ENCODE peak calls at places on chromosome 11, in four cellular contexts. M, J, P and G are unnamed samples.

GRCh38 chr11:58919561-58919960 is 19.7 kb upstream of the GLYATL1 start:
- DNase-seq in M (no peak), J (no peak), P (no peak), G (no peak)

GRCh38 chr11:83044958-83045712 is 26.6 kb downstream of the RAB30 start:
- DNase-seq in J (peak; percentile 30), P (no peak), M (peak; percentile 93), G (peak; percentile 76)

GRCh38 chr11:97610000-97610399 is 1220.2 kb downstream of the JRKL start:
- DNase-seq in J (no peak), P (no peak), M (no peak), G (no peak)

GRCh38 chr11:720642-721346 is 14.8 kb downstream of the EPS8L2 start:
- DNase-seq in M (no peak), J (no peak), P (no peak), G (no peak)

GRCh38 chr11:87236368-87236767 is 198.6 kb downstream of the TMEM135 start:
- DNase-seq in M (peak; percentile 5), J (no peak), P (no peak), G (no peak)

GRCh38 chr11:18588297-18589252 is at the start of gene UEVLD:
- DNase-seq in J (peak; percentile 92), M (peak; percentile 75), P (peak; percentile 46), G (peak; percentile 69)

GRCh38 chr11:126496576-126497403 is 141.3 kb downstream of the ST3GAL4 start:
- DNase-seq in P (no peak), M (no peak), J (no peak), G (no peak)

GRCh38 chr11:111571829-111572501 is 30.3 kb upstream of the SIK2 start:
- DNase-seq in M (peak; percentile 29), J (no peak), P (no peak), G (no peak)

GRCh38 chr11:84566681-84567080 is 1060.5 kb downstream of the DLG2 start:
- DNase-seq in M (no peak), P (no peak), J (no peak), G (no peak)

GRCh38 chr11:10398525-10398924 is 56.5 kb upstream of the AMPD3 start:
- DNase-seq in J (peak; percentile 54), M (no peak), P (no peak), G (no peak)

GRCh38 chr11:19398772-19399542 is 158.2 kb upstream of the E2F8 start:
- DNase-seq in P (no peak), M (no peak), J (peak; percentile 95), G (no peak)

GRCh38 chr11:113540416-113541330 is 65.5 kb upstream of the DRD2 start:
- DNase-seq in M (no peak), J (no peak), P (no peak), G (no peak)

GRCh38 chr11:100563541-100564280 is 123.4 kb upstream of the ARHGAP42 start:
- DNase-seq in M (no peak), J (peak; percentile 48), P (no peak), G (no peak)

GRCh38 chr11:48064306-48064705 is 83.9 kb downstream of the PTPRJ start:
- DNase-seq in M (no peak), J (peak; percentile 70), P (no peak), G (no peak)

GRCh38 chr11:94708642-94709041 is 59.5 kb upstream of the AMOTL1 start:
- DNase-seq in M (peak; percentile 41), P (no peak), J (no peak), G (no peak)

GRCh38 chr11:27255447-27255828 is 107.6 kb downstream of the CCDC34 start:
- DNase-seq in P (no peak), M (peak; percentile 38), J (peak; percentile 32), G (peak; percentile 53)

GRCh38 chr11:22192289-22192641 is 620 bp upstream of the ANO5 start:
- DNase-seq in J (no peak), P (no peak), M (peak; percentile 1), G (no peak)

GRCh38 chr11:64260147-64260708 is 8.9 kb downstream of the PLCB3 start:
- DNase-seq in M (no peak), J (no peak), P (no peak), G (no peak)

GRCh38 chr11:60918941-60919275 is 5.0 kb downstream of the TMEM109 start:
- DNase-seq in M (peak; percentile 67), P (no peak), J (no peak), G (peak; percentile 83)

GRCh38 chr11:110712643-110713468 is 619 bp upstream of the ARHGAP20 start:
- DNase-seq in M (peak; percentile 15), P (no peak), J (peak; percentile 51), G (peak; percentile 28)

GRCh38 chr11:97966901-97967300 is 1053.8 kb upstream of the CNTN5 start:
- DNase-seq in M (peak; percentile 64), J (no peak), P (no peak), G (no peak)

GRCh38 chr11:97332271-97332670 is 942.5 kb downstream of the JRKL start:
- DNase-seq in J (no peak), P (no peak), M (no peak), G (no peak)

GRCh38 chr11:64654439-64654838 is 63.4 kb downstream of the SLC22A12 start:
- DNase-seq in J (no peak), P (no peak), M (no peak), G (no peak)

GRCh38 chr11:119108151-119108856 is 1.2 kb downstream of the C2CD2L start:
- DNase-seq in M (peak; percentile 71), J (no peak), P (no peak), G (peak; percentile 54)

GRCh38 chr11:58186938-58187337 is 1.9 kb upstream of the OR9Q2 start:
- DNase-seq in M (no peak), P (no peak), J (no peak), G (no peak)

GRCh38 chr11:116527180-116527991 is 245.4 kb downstream of the BUD13 start:
- DNase-seq in J (no peak), M (no peak), P (no peak), G (no peak)

GRCh38 chr11:859394-860131 is 16.9 kb downstream of the TSPAN4 start:
- DNase-seq in J (peak; percentile 84), M (peak; percentile 67), P (no peak), G (no peak)

GRCh38 chr11:107908211-107908610 is 20.0 kb upstream of the RAB39A start:
- DNase-seq in P (no peak), J (no peak), M (no peak), G (no peak)

GRCh38 chr11:45412033-45412432 is 125.9 kb upstream of the SYT13 start:
- DNase-seq in M (no peak), P (no peak), J (no peak), G (no peak)

GRCh38 chr11:2670541-2671100 is 29.2 kb downstream of the KCNQ1OT1 start:
- DNase-seq in M (no peak), J (no peak), P (no peak), G (no peak)

GRCh38 chr11:134226806-134227325 is 2.4 kb downstream of the VPS26B start:
- DNase-seq in P (no peak), M (no peak), J (no peak), G (no peak)

GRCh38 chr11:111236355-111236754 is 9.2 kb upstream of the POU2AF2 start:
- DNase-seq in P (no peak), J (no peak), M (no peak), G (no peak)

GRCh38 chr11:32427935-32428664 is 7.2 kb downstream of the WT1 start:
- DNase-seq in P (no peak), M (no peak), J (no peak), G (no peak)